ENCODE peak calls at places on chromosome 2, in eight cellular contexts. V, F, B, X, M, Z, I and W are unnamed samples.

GRCh38 chr2:133566967-133567645 is 1.2 kb downstream of the NCKAP5 start:
- DNase-seq in V (no peak), F (peak; percentile 69), B (no peak), X (no peak), M (no peak), Z (no peak), I (no peak), W (peak; percentile 84)

GRCh38 chr2:172438064-172438421 is 10.7 kb downstream of the ITGA6 start:
- DNase-seq in V (no peak), F (no peak), B (no peak), X (no peak), M (peak; percentile 66), Z (no peak), I (no peak), W (peak; percentile 55)

GRCh38 chr2:16303761-16304160 is 361.9 kb downstream of the CYRIA start:
- DNase-seq in V (no peak), F (no peak), B (no peak), X (no peak), M (no peak), Z (no peak), I (no peak), W (no peak)

GRCh38 chr2:160491922-160492371 is 1.7 kb downstream of the RBMS1 start:
- DNase-seq in V (no peak), F (peak; percentile 72), B (no peak), X (peak; percentile 61), M (no peak), Z (no peak), I (no peak), W (peak; percentile 53)

GRCh38 chr2:10566021-10566420 is 117.9 kb upstream of the ODC1 start:
- DNase-seq in V (no peak), F (peak; percentile 57), B (no peak), X (no peak), M (no peak), Z (no peak), I (no peak), W (no peak)

GRCh38 chr2:193695367-193695766 is 1500.6 kb upstream of the TMEFF2 start:
- DNase-seq in V (peak; percentile 27), F (no peak), B (no peak), X (peak; percentile 11), M (no peak), Z (no peak), I (no peak), W (peak; percentile 6)

GRCh38 chr2:100248044-100248330 is 74.3 kb downstream of the LONRF2 start:
- DNase-seq in V (no peak), F (no peak), B (no peak), X (no peak), M (no peak), Z (no peak), I (no peak), W (no peak)

GRCh38 chr2:120735750-120736170 is at the start of gene GLI2:
- DNase-seq in V (peak; percentile 8), F (peak; percentile 87), B (peak; percentile 13), X (peak; percentile 48), M (no peak), Z (no peak), I (no peak), W (peak; percentile 91)

GRCh38 chr2:218017211-218018053 is 14.6 kb upstream of the TNS1 start:
- DNase-seq in V (no peak), F (no peak), B (no peak), X (no peak), M (no peak), Z (no peak), I (peak; percentile 86), W (no peak)

GRCh38 chr2:64938607-64939285 is 50.5 kb upstream of the SLC1A4 start:
- DNase-seq in V (no peak), F (no peak), B (no peak), X (no peak), M (no peak), Z (no peak), I (no peak), W (no peak)

GRCh38 chr2:217897816-217898806 is 104.7 kb downstream of the TNS1 start:
- DNase-seq in V (no peak), F (no peak), B (no peak), X (no peak), M (no peak), Z (no peak), I (peak; percentile 75), W (no peak)

GRCh38 chr2:11097038-11097720 is 58.1 kb upstream of the SLC66A3 start:
- DNase-seq in V (no peak), F (peak; percentile 72), B (no peak), X (peak; percentile 49), M (no peak), Z (no peak), I (no peak), W (no peak)

GRCh38 chr2:239928457-239929350 is 96.4 kb downstream of the NDUFA10 start:
- DNase-seq in V (peak; percentile 59), F (no peak), B (no peak), X (no peak), M (no peak), Z (no peak), I (peak; percentile 85), W (no peak)

GRCh38 chr2:3667151-3667631 is 9.2 kb downstream of the ALLC start:
- DNase-seq in V (peak; percentile 46), F (no peak), B (no peak), X (no peak), M (no peak), Z (no peak), I (no peak), W (peak; percentile 53)

GRCh38 chr2:240933048-240933965 is 27.2 kb downstream of the CROCC2 start:
- DNase-seq in V (no peak), F (no peak), B (no peak), X (no peak), M (peak; percentile 0), Z (peak; percentile 10), I (peak; percentile 92), W (no peak)

GRCh38 chr2:120602251-120602650 is 133.4 kb upstream of the GLI2 start:
- DNase-seq in V (no peak), F (no peak), B (no peak), X (no peak), M (no peak), Z (no peak), I (peak; percentile 41), W (no peak)

GRCh38 chr2:150601280-150602038 is 114.0 kb upstream of the RND3 start:
- DNase-seq in V (no peak), F (no peak), B (no peak), X (no peak), M (no peak), Z (no peak), I (no peak), W (no peak)

GRCh38 chr2:228023619-228024018 is 152.2 kb downstream of the DAW1 start:
- DNase-seq in V (no peak), F (no peak), B (no peak), X (peak; percentile 28), M (no peak), Z (no peak), I (no peak), W (no peak)

GRCh38 chr2:20443276-20443920 is 3.5 kb upstream of the RHOB start:
- DNase-seq in V (peak; percentile 43), F (no peak), B (no peak), X (no peak), M (no peak), Z (no peak), I (no peak), W (peak; percentile 72)

GRCh38 chr2:55901322-55901721 is 22.3 kb downstream of the EFEMP1 start:
- DNase-seq in V (no peak), F (no peak), B (no peak), X (no peak), M (no peak), Z (no peak), I (no peak), W (peak; percentile 68)

GRCh38 chr2:237674731-237675276 is 47.4 kb downstream of the LRRFIP1 start:
- DNase-seq in V (peak; percentile 37), F (peak; percentile 72), B (no peak), X (peak; percentile 54), M (peak; percentile 64), Z (no peak), I (peak; percentile 91), W (peak; percentile 79)

GRCh38 chr2:10733584-10733958 is 12.1 kb downstream of the ATP6V1C2 start:
- DNase-seq in V (no peak), F (no peak), B (no peak), X (no peak), M (no peak), Z (no peak), I (no peak), W (no peak)

GRCh38 chr2:100632021-100632420 is 69.2 kb downstream of the PDCL3 start:
- DNase-seq in V (no peak), F (no peak), B (no peak), X (no peak), M (no peak), Z (no peak), I (no peak), W (no peak)

GRCh38 chr2:29159125-29159524 is 43.9 kb downstream of the CLIP4 start:
- DNase-seq in V (peak; percentile 18), F (no peak), B (no peak), X (no peak), M (no peak), Z (no peak), I (no peak), W (no peak)

GRCh38 chr2:29786361-29786760 is 135.0 kb downstream of the ALK start:
- DNase-seq in V (peak; percentile 14), F (no peak), B (no peak), X (no peak), M (no peak), Z (no peak), I (no peak), W (no peak)

GRCh38 chr2:212337486-212338343 is 200.9 kb downstream of the ERBB4 start:
- DNase-seq in V (no peak), F (no peak), B (no peak), X (no peak), M (no peak), Z (no peak), I (no peak), W (no peak)

GRCh38 chr2:156457523-156458228 is 21.5 kb downstream of the GPD2 start:
- DNase-seq in V (no peak), F (no peak), B (no peak), X (no peak), M (no peak), Z (no peak), I (no peak), W (no peak)

GRCh38 chr2:109164739-109165221 is 35.8 kb downstream of the SH3RF3 start:
- DNase-seq in V (no peak), F (peak; percentile 25), B (no peak), X (no peak), M (no peak), Z (no peak), I (no peak), W (peak; percentile 63)

GRCh38 chr2:159497256-159497655 is 119.1 kb downstream of the BAZ2B start:
- DNase-seq in V (no peak), F (peak; percentile 87), B (no peak), X (peak; percentile 89), M (peak; percentile 3), Z (no peak), I (no peak), W (peak; percentile 84)

GRCh38 chr2:174051741-174052638 is 86.8 kb upstream of the SP3 start:
- DNase-seq in V (no peak), F (peak; percentile 73), B (no peak), X (peak; percentile 49), M (no peak), Z (no peak), I (no peak), W (peak; percentile 70)

GRCh38 chr2:177568893-177569292 is 176.3 kb downstream of the AGPS start:
- DNase-seq in V (no peak), F (no peak), B (no peak), X (no peak), M (no peak), Z (no peak), I (no peak), W (no peak)

GRCh38 chr2:62303818-62304217 is 107.9 kb downstream of the B3GNT2 start:
- DNase-seq in V (no peak), F (no peak), B (no peak), X (no peak), M (no peak), Z (no peak), I (no peak), W (no peak)

GRCh38 chr2:101619191-101619591 is 78.3 kb upstream of the MAP4K4 start:
- DNase-seq in V (no peak), F (no peak), B (no peak), X (no peak), M (no peak), Z (no peak), I (no peak), W (no peak)

GRCh38 chr2:2134037-2134436 is 197.0 kb downstream of the MYT1L start:
- DNase-seq in V (no peak), F (no peak), B (no peak), X (no peak), M (no peak), Z (no peak), I (no peak), W (no peak)